ENCODE peak calls at places on chromosomes 11 and 22, in ten cellular contexts. One of them, this sample, is unnamed.

GRCh38 chr11:42234381-42235035 is 775.1 kb upstream of the LRRC4C start:
- DNase-seq in OCI-LY7: no peak
- DNase-seq in left ventricle myocardium inferior: no peak
- DNase-seq in heart left ventricle: no peak
- DNase-seq in tibial nerve: no peak
- DNase-seq in mesendoderm: peak; percentile 27
- DNase-seq in aorta: no peak
- DNase-seq in H9: no peak
- DNase-seq in HCT116: no peak
- DNase-seq in AG04450: no peak
- DNase-seq in this sample: no peak

GRCh38 chr11:119470316-119471266 is 47.6 kb upstream of the THY1 start:
- DNase-seq in OCI-LY7: no peak
- DNase-seq in left ventricle myocardium inferior: no peak
- DNase-seq in heart left ventricle: no peak
- DNase-seq in tibial nerve: no peak
- DNase-seq in mesendoderm: no peak
- DNase-seq in aorta: no peak
- DNase-seq in H9: peak; percentile 26
- DNase-seq in HCT116: no peak
- DNase-seq in AG04450: peak; percentile 83
- DNase-seq in this sample: no peak

GRCh38 chr11:24286238-24286637 is 210.6 kb upstream of the LUZP2 start:
- DNase-seq in OCI-LY7: no peak
- DNase-seq in left ventricle myocardium inferior: no peak
- DNase-seq in heart left ventricle: no peak
- DNase-seq in tibial nerve: no peak
- DNase-seq in mesendoderm: no peak
- DNase-seq in aorta: no peak
- DNase-seq in H9: no peak
- DNase-seq in HCT116: no peak
- DNase-seq in AG04450: no peak
- DNase-seq in this sample: no peak

GRCh38 chr11:108388576-108388975 is 78.8 kb downstream of the C11orf65 start:
- DNase-seq in OCI-LY7: no peak
- DNase-seq in left ventricle myocardium inferior: no peak
- DNase-seq in heart left ventricle: no peak
- DNase-seq in tibial nerve: no peak
- DNase-seq in mesendoderm: no peak
- DNase-seq in aorta: no peak
- DNase-seq in H9: no peak
- DNase-seq in HCT116: no peak
- DNase-seq in AG04450: no peak
- DNase-seq in this sample: no peak

GRCh38 chr11:66934971-66935779 is 23.0 kb downstream of the PC start:
- DNase-seq in OCI-LY7: no peak
- DNase-seq in left ventricle myocardium inferior: no peak
- DNase-seq in heart left ventricle: no peak
- DNase-seq in tibial nerve: no peak
- DNase-seq in mesendoderm: no peak
- DNase-seq in aorta: no peak
- DNase-seq in H9: no peak
- DNase-seq in HCT116: no peak
- DNase-seq in AG04450: no peak
- DNase-seq in this sample: no peak

GRCh38 chr11:69911310-69912160 is 92.3 kb upstream of the FGF3 start:
- DNase-seq in OCI-LY7: no peak
- DNase-seq in left ventricle myocardium inferior: peak; percentile 15
- DNase-seq in heart left ventricle: peak; percentile 26
- DNase-seq in tibial nerve: no peak
- DNase-seq in mesendoderm: no peak
- DNase-seq in aorta: peak; percentile 47
- DNase-seq in H9: no peak
- DNase-seq in HCT116: no peak
- DNase-seq in AG04450: no peak
- DNase-seq in this sample: no peak

GRCh38 chr11:65323813-65324212 is 9.1 kb downstream of the CDC42EP2 start:
- DNase-seq in OCI-LY7: no peak
- DNase-seq in left ventricle myocardium inferior: no peak
- DNase-seq in heart left ventricle: no peak
- DNase-seq in tibial nerve: no peak
- DNase-seq in mesendoderm: no peak
- DNase-seq in aorta: no peak
- DNase-seq in H9: no peak
- DNase-seq in HCT116: no peak
- DNase-seq in AG04450: no peak
- DNase-seq in this sample: no peak

GRCh38 chr22:27791494-27792241 is 9.9 kb downstream of the MN1 start:
- DNase-seq in OCI-LY7: no peak
- DNase-seq in left ventricle myocardium inferior: no peak
- DNase-seq in heart left ventricle: no peak
- DNase-seq in tibial nerve: no peak
- DNase-seq in mesendoderm: no peak
- DNase-seq in aorta: no peak
- DNase-seq in H9: no peak
- DNase-seq in HCT116: no peak
- DNase-seq in AG04450: no peak
- DNase-seq in this sample: no peak

GRCh38 chr22:24553597-24554315 is 1.2 kb downstream of the GUCD1 start:
- DNase-seq in OCI-LY7: peak; percentile 29
- DNase-seq in left ventricle myocardium inferior: peak; percentile 56
- DNase-seq in heart left ventricle: peak; percentile 71
- DNase-seq in tibial nerve: no peak
- DNase-seq in mesendoderm: no peak
- DNase-seq in aorta: no peak
- DNase-seq in H9: no peak
- DNase-seq in HCT116: no peak
- DNase-seq in AG04450: no peak
- DNase-seq in this sample: no peak

GRCh38 chr11:114915871-114916270 is 237.5 kb downstream of the NXPE2 start:
- DNase-seq in OCI-LY7: no peak
- DNase-seq in left ventricle myocardium inferior: no peak
- DNase-seq in heart left ventricle: no peak
- DNase-seq in tibial nerve: no peak
- DNase-seq in mesendoderm: peak; percentile 10
- DNase-seq in aorta: no peak
- DNase-seq in H9: no peak
- DNase-seq in HCT116: no peak
- DNase-seq in AG04450: no peak
- DNase-seq in this sample: no peak

GRCh38 chr11:116786360-116786759 is 1.5 kb downstream of the ZPR1 start:
- DNase-seq in OCI-LY7: no peak
- DNase-seq in left ventricle myocardium inferior: no peak
- DNase-seq in heart left ventricle: no peak
- DNase-seq in tibial nerve: no peak
- DNase-seq in mesendoderm: no peak
- DNase-seq in aorta: no peak
- DNase-seq in H9: no peak
- DNase-seq in HCT116: no peak
- DNase-seq in AG04450: no peak
- DNase-seq in this sample: no peak

GRCh38 chr11:116787436-116787785 is 412 bp downstream of the ZPR1 start:
- DNase-seq in OCI-LY7: no peak
- DNase-seq in left ventricle myocardium inferior: no peak
- DNase-seq in heart left ventricle: no peak
- DNase-seq in tibial nerve: no peak
- DNase-seq in mesendoderm: no peak
- DNase-seq in aorta: no peak
- DNase-seq in H9: no peak
- DNase-seq in HCT116: no peak
- DNase-seq in AG04450: no peak
- DNase-seq in this sample: no peak

GRCh38 chr11:116788534-116788933 is 711 bp upstream of the ZPR1 start:
- DNase-seq in OCI-LY7: no peak
- DNase-seq in left ventricle myocardium inferior: no peak
- DNase-seq in heart left ventricle: no peak
- DNase-seq in tibial nerve: no peak
- DNase-seq in mesendoderm: no peak
- DNase-seq in aorta: no peak
- DNase-seq in H9: no peak
- DNase-seq in HCT116: no peak
- DNase-seq in AG04450: no peak
- DNase-seq in this sample: no peak

GRCh38 chr11:116787786-116788486 is at the start of gene ZPR1:
- DNase-seq in OCI-LY7: peak; percentile 74
- DNase-seq in left ventricle myocardium inferior: peak; percentile 88
- DNase-seq in heart left ventricle: peak; percentile 85
- DNase-seq in tibial nerve: peak; percentile 73
- DNase-seq in mesendoderm: peak; percentile 81
- DNase-seq in aorta: peak; percentile 91
- DNase-seq in H9: peak; percentile 76
- DNase-seq in HCT116: peak; percentile 56
- DNase-seq in AG04450: no peak
- DNase-seq in this sample: no peak

DNA sequence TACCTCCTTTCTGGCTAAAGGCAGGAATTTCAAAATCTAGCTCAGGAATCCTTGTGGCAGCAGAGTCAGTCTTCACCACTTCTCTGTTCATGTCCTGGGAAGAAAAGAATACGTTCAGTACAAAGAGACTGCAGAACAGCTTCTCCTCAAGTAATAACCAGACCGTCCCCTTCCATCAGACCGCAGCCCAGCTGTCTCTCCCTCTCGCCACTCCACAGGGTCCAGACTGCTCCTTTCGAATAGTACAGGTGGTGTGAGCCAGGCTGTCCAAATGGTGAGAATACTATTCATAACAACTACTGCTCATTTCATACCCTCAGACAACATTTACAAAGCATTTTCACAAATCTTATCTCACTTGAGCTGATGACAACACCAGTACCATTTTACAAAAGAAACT is 857 bp downstream of the ZPR1 start:
- DNase-seq in OCI-LY7: no peak
- DNase-seq in left ventricle myocardium inferior: no peak
- DNase-seq in heart left ventricle: no peak
- DNase-seq in tibial nerve: no peak
- DNase-seq in mesendoderm: no peak
- DNase-seq in aorta: no peak
- DNase-seq in H9: no peak
- DNase-seq in HCT116: no peak
- DNase-seq in AG04450: no peak
- DNase-seq in this sample: no peak
- H3K27ac ChIP-seq in OCI-LY7: no peak overlapping the region
- H3K27ac ChIP-seq in left ventricle myocardium inferior: no peak overlapping the region
- H3K27ac ChIP-seq in heart left ventricle: no peak overlapping the region
- H3K27ac ChIP-seq in tibial nerve: no peak overlapping the region
- H3K27ac ChIP-seq in mesendoderm: no peak overlapping the region
- H3K27ac ChIP-seq in aorta: no peak overlapping the region
- H3K27ac ChIP-seq in H9: no peak overlapping the region
- H3K27ac ChIP-seq in HCT116: no peak overlapping the region
- H3K27ac ChIP-seq in AG04450: no peak overlapping the region
- H3K27ac ChIP-seq in this sample: no peak overlapping the region

DNA sequence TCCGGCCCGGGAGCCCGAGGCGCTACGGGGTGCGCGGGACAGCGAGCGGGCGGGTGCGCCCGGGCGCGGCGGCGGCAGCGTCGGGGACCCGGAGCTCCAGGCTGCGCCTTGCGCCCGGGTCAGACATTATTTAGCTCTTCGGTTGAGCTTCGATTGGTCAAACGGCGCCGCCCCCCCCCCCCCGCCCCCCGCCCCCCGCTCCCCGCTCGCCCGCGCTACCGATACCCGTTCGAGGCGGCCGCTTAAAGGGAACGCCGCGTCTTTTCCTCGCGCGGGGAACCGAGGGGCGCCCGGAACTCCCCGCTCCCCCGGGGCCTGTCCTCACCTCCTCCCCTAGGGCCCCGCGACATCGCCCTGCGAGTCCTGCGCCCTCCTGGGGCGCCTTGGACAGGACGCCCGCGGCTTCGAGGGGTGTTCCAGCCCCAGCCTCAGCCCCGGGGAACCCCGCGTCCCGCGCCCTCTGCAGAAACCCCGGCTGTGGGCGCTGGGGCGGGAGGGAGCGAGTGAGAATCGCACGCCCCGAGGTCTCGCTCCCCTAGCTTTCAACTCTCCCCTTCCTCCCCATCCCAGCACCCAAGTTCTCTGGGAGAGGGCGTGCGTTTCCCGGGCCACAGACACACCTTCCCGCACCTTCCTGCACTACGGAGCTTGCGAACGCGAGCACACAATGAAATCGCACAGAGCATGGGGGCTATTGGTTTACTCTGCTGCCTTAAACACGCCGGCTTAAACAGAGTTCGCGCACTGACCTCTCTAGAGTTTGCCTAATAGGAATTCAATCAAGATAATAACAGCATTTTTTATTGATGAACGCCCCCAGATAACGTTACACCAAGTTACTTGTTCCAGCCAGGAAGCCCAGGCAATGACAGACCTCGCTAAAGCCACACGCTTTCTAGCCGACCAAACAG is at the start of gene BDNF:
- DNase-seq in OCI-LY7: no peak
- DNase-seq in left ventricle myocardium inferior: no peak
- DNase-seq in heart left ventricle: peak; percentile 28
- DNase-seq in tibial nerve: no peak
- DNase-seq in mesendoderm: peak; percentile 59
- DNase-seq in aorta: no peak
- DNase-seq in H9: peak; percentile 58
- DNase-seq in HCT116: no peak
- DNase-seq in AG04450: no peak
- DNase-seq in this sample: no peak
- H3K27ac ChIP-seq in OCI-LY7: no peak within 1 kb of the TSS
- H3K27ac ChIP-seq in left ventricle myocardium inferior: peak within 1 kb of the TSS; percentile 54
- H3K27ac ChIP-seq in heart left ventricle: no peak within 1 kb of the TSS
- H3K27ac ChIP-seq in tibial nerve: no peak within 1 kb of the TSS
- H3K27ac ChIP-seq in mesendoderm: no peak within 1 kb of the TSS
- H3K27ac ChIP-seq in aorta: no peak within 1 kb of the TSS
- H3K27ac ChIP-seq in H9: no peak within 1 kb of the TSS
- H3K27ac ChIP-seq in HCT116: peak within 1 kb of the TSS; percentile 89
- H3K27ac ChIP-seq in AG04450: peak within 1 kb of the TSS; percentile 89
- H3K27ac ChIP-seq in this sample: no peak within 1 kb of the TSS

GRCh38 chr11:126100681-126101080 is 38.0 kb upstream of the CDON start:
- DNase-seq in OCI-LY7: no peak
- DNase-seq in left ventricle myocardium inferior: no peak
- DNase-seq in heart left ventricle: no peak
- DNase-seq in tibial nerve: no peak
- DNase-seq in mesendoderm: no peak
- DNase-seq in aorta: no peak
- DNase-seq in H9: no peak
- DNase-seq in HCT116: no peak
- DNase-seq in AG04450: no peak
- DNase-seq in this sample: no peak
- H3K27ac ChIP-seq in OCI-LY7: no peak overlapping the region
- H3K27ac ChIP-seq in left ventricle myocardium inferior: no peak overlapping the region
- H3K27ac ChIP-seq in heart left ventricle: no peak overlapping the region
- H3K27ac ChIP-seq in tibial nerve: no peak overlapping the region
- H3K27ac ChIP-seq in mesendoderm: no peak overlapping the region
- H3K27ac ChIP-seq in aorta: no peak overlapping the region
- H3K27ac ChIP-seq in H9: no peak overlapping the region
- H3K27ac ChIP-seq in HCT116: no peak overlapping the region
- H3K27ac ChIP-seq in AG04450: no peak overlapping the region
- H3K27ac ChIP-seq in this sample: no peak overlapping the region

DNA sequence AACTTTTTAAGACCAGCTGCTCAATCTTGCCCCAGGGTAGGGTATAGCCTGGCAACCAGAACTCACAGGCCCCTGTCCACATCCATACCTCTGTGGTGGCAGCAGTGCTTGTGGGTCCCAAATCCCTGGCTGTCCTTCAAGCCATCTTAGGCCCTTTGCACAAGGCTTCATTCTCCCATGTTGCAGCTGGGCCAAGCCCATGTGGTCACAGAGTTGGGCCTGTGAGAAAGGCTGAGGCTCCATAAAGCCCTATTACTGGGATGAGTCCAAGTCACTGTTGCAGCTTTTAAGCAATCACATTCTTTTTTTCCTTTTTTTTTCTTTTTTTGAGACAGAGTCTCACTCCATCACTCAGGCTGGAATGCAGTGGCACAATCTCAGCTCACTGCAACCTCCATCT is 47.9 kb upstream of the SLC25A1 start:
- DNase-seq in OCI-LY7: no peak
- DNase-seq in left ventricle myocardium inferior: no peak
- DNase-seq in heart left ventricle: no peak
- DNase-seq in tibial nerve: no peak
- DNase-seq in mesendoderm: no peak
- DNase-seq in aorta: no peak
- DNase-seq in H9: no peak
- DNase-seq in HCT116: no peak
- DNase-seq in AG04450: no peak
- DNase-seq in this sample: no peak
- H3K27ac ChIP-seq in OCI-LY7: no peak overlapping the region
- H3K27ac ChIP-seq in left ventricle myocardium inferior: no peak overlapping the region
- H3K27ac ChIP-seq in heart left ventricle: no peak overlapping the region
- H3K27ac ChIP-seq in tibial nerve: no peak overlapping the region
- H3K27ac ChIP-seq in mesendoderm: no peak overlapping the region
- H3K27ac ChIP-seq in aorta: no peak overlapping the region
- H3K27ac ChIP-seq in H9: no peak overlapping the region
- H3K27ac ChIP-seq in HCT116: no peak overlapping the region
- H3K27ac ChIP-seq in AG04450: no peak overlapping the region
- H3K27ac ChIP-seq in this sample: no peak overlapping the region